ENCODE peak calls at places on chromosomes 6 and 20, in nine cellular contexts. P, J, T, L, F, M, D, A and C are unnamed samples.

GRCh38 chr20:44861547-44862006 is 23.9 kb upstream of the YWHAB start:
- DNase-seq in P (peak), J (no peak), T (no peak), L (peak), F (no peak), M (peak), D (no peak), A (no peak), C (no peak)

GRCh38 chr6:70860920-70861319 is 95.9 kb downstream of the B3GAT2 start:
- DNase-seq in P (no peak), J (no peak), T (no peak), L (no peak), F (no peak), M (no peak), D (no peak), A (no peak), C (no peak)

GRCh38 chr6:55594442-55594841 is 15.4 kb upstream of the HMGCLL1 start:
- DNase-seq in P (no peak), J (no peak), T (no peak), L (no peak), F (no peak), M (no peak), D (no peak), A (no peak), C (no peak)

GRCh38 chr20:8972963-8973362 is 95.9 kb upstream of the PLCB4 start:
- DNase-seq in P (no peak), J (no peak), T (no peak), L (no peak), F (no peak), M (peak), D (no peak), A (no peak), C (no peak)

GRCh38 chr20:32536861-32537656 is 48.1 kb downstream of the NOL4L start:
- DNase-seq in P (no peak), J (peak), T (no peak), L (no peak), F (peak), M (no peak), D (peak), A (no peak), C (peak)

GRCh38 chr20:36775196-36775595 is 1.6 kb upstream of the DSN1 start:
- DNase-seq in P (no peak), J (no peak), T (no peak), L (no peak), F (no peak), M (no peak), D (no peak), A (no peak), C (no peak)

GRCh38 chr20:44396790-44397189 is 41.3 kb downstream of the HNF4A start:
- DNase-seq in P (no peak), J (no peak), T (no peak), L (no peak), F (no peak), M (no peak), D (no peak), A (no peak), C (no peak)

GRCh38 chr6:169950558-169950957 is 199.1 kb downstream of the ERMARD start:
- DNase-seq in P (peak), J (no peak), T (no peak), L (no peak), F (peak), M (peak), D (peak), A (no peak), C (peak)

GRCh38 chr6:25136879-25137278 is 142.3 kb upstream of the CARMIL1 start:
- DNase-seq in P (peak), J (no peak), T (no peak), L (no peak), F (no peak), M (peak), D (no peak), A (no peak), C (no peak)

GRCh38 chr20:22346716-22347115 is 237.7 kb downstream of the FOXA2 start:
- DNase-seq in P (no peak), J (no peak), T (no peak), L (no peak), F (no peak), M (no peak), D (no peak), A (no peak), C (no peak)

GRCh38 chr6:156102129-156102528 is 646.5 kb upstream of the NOX3 start:
- DNase-seq in P (peak), J (no peak), T (no peak), L (peak), F (no peak), M (peak), D (no peak), A (no peak), C (no peak)

GRCh38 chr6:164247106-164247505 is 832.6 kb downstream of the QKI start:
- DNase-seq in P (no peak), J (no peak), T (peak), L (peak), F (no peak), M (no peak), D (no peak), A (no peak), C (no peak)

GRCh38 chr6:168865-169455 is 123.3 kb upstream of the DUSP22 start:
- DNase-seq in P (peak), J (peak), T (no peak), L (peak), F (peak), M (peak), D (no peak), A (no peak), C (peak)

GRCh38 chr6:119727504-119728219 is 378.1 kb upstream of the MAN1A1 start:
- DNase-seq in P (no peak), J (no peak), T (no peak), L (no peak), F (no peak), M (no peak), D (no peak), A (no peak), C (no peak)

GRCh38 chr20:41345729-41346067 is 5.1 kb downstream of the LPIN3 start:
- DNase-seq in P (no peak), J (no peak), T (no peak), L (no peak), F (no peak), M (no peak), D (no peak), A (no peak), C (no peak)

GRCh38 chr20:40223818-40224217 is 465.2 kb downstream of the MAFB start:
- DNase-seq in P (no peak), J (no peak), T (no peak), L (no peak), F (no peak), M (no peak), D (no peak), A (no peak), C (no peak)

GRCh38 chr6:12806811-12807210 is 90.2 kb downstream of the PHACTR1 start:
- DNase-seq in P (peak), J (no peak), T (no peak), L (no peak), F (peak), M (no peak), D (no peak), A (no peak), C (no peak)

GRCh38 chr6:54097753-54098152 is 13.5 kb upstream of the MLIP start:
- DNase-seq in P (no peak), J (no peak), T (no peak), L (no peak), F (no peak), M (no peak), D (no peak), A (no peak), C (no peak)

GRCh38 chr6:52540286-52540902 is 36.5 kb downstream of the TRAM2 start:
- DNase-seq in P (no peak), J (no peak), T (no peak), L (no peak), F (no peak), M (no peak), D (no peak), A (no peak), C (no peak)

GRCh38 chr6:150567823-150568383 is 31.8 kb upstream of the PLEKHG1 start:
- DNase-seq in P (no peak), J (peak), T (no peak), L (no peak), F (peak), M (no peak), D (no peak), A (no peak), C (no peak)

GRCh38 chr6:147106759-147107401 is 97.3 kb upstream of the STXBP5 start:
- DNase-seq in P (peak), J (no peak), T (no peak), L (no peak), F (no peak), M (no peak), D (no peak), A (no peak), C (no peak)